ENCODE peak calls at places on chromosomes 3 and 15, in eight cellular contexts. O is small intestine, I is GM23248, K is mesendoderm, L is aorta, U is trophoblast cell, G is fibroblast of lung, E is H1. W is an unnamed sample.
A peak's percentile ranks its signal among the peaks of the same experiment; 100 is the strongest.

GRCh38 chr3:71245971-71246860 is 337.3 kb downstream of the FOXP1 start:
- DNase-seq in O (peak; percentile 71), I (no peak), K (peak; percentile 71), L (no peak), U (no peak), G (no peak), E (no peak), W (no peak)

GRCh38 chr15:78875107-78875914 is 2.6 kb downstream of the MORF4L1 start:
- DNase-seq in O (no peak), I (peak; percentile 42), K (peak; percentile 27), L (no peak), U (peak; percentile 38), G (no peak), E (no peak), W (no peak)

GRCh38 chr15:69820819-69821218 is 276.9 kb downstream of the TLE3 start:
- DNase-seq in O (no peak), I (no peak), K (peak; percentile 96), L (no peak), U (no peak), G (no peak), E (peak; percentile 79), W (no peak)

GRCh38 chr15:72136170-72137051 is 18.2 kb downstream of the SENP8 start:
- DNase-seq in O (no peak), I (no peak), K (no peak), L (no peak), U (no peak), G (no peak), E (no peak), W (no peak)

GRCh38 chr15:74780983-74781672 is 752 bp upstream of the CSK start:
- DNase-seq in O (no peak), I (peak; percentile 51), K (no peak), L (peak; percentile 66), U (peak; percentile 22), G (peak; percentile 19), E (no peak), W (no peak)

GRCh38 chr3:171954644-171955365 is 84.6 kb upstream of the FNDC3B start:
- DNase-seq in O (no peak), I (no peak), K (no peak), L (no peak), U (no peak), G (peak; percentile 38), E (no peak), W (no peak)

GRCh38 chr3:154972951-154973350 is 107.2 kb upstream of the MME start:
- DNase-seq in O (no peak), I (peak; percentile 31), K (no peak), L (no peak), U (no peak), G (peak; percentile 34), E (no peak), W (no peak)

GRCh38 chr15:38176155-38176554 is 76.5 kb upstream of the SPRED1 start:
- DNase-seq in O (no peak), I (peak; percentile 83), K (no peak), L (no peak), U (peak; percentile 9), G (peak; percentile 47), E (no peak), W (no peak)

GRCh38 chr3:161296814-161297213 is 74.5 kb downstream of the SPTSSB start:
- DNase-seq in O (no peak), I (no peak), K (no peak), L (no peak), U (no peak), G (no peak), E (no peak), W (no peak)

GRCh38 chr3:197458179-197458707 is 97.5 kb downstream of the BDH1 start:
- DNase-seq in O (peak; percentile 80), I (no peak), K (no peak), L (no peak), U (peak; percentile 33), G (no peak), E (no peak), W (no peak)

GRCh38 chr15:40769310-40770146 is at the start of gene C15orf62:
- DNase-seq in O (peak; percentile 79), I (peak; percentile 33), K (no peak), L (peak; percentile 55), U (no peak), G (peak; percentile 62), E (no peak), W (peak; percentile 43)

GRCh38 chr3:4394048-4394447 is 73.0 kb downstream of the SUMF1 start:
- DNase-seq in O (peak; percentile 36), I (no peak), K (no peak), L (no peak), U (no peak), G (peak; percentile 21), E (no peak), W (no peak)

GRCh38 chr3:119602676-119603075 is 5.0 kb downstream of the PLA1A start:
- DNase-seq in O (no peak), I (no peak), K (no peak), L (no peak), U (no peak), G (no peak), E (no peak), W (no peak)

GRCh38 chr3:30779686-30780287 is 114.7 kb downstream of the GADL1 start:
- DNase-seq in O (peak; percentile 19), I (peak; percentile 53), K (peak; percentile 69), L (no peak), U (peak; percentile 65), G (peak; percentile 47), E (peak; percentile 48), W (no peak)

GRCh38 chr3:27507515-27508266 is 23.5 kb upstream of the SLC4A7 start:
- DNase-seq in O (peak; percentile 46), I (no peak), K (no peak), L (no peak), U (peak; percentile 73), G (no peak), E (no peak), W (no peak)

GRCh38 chr15:71749500-71749899 is 60.9 kb upstream of the NR2E3 start:
- DNase-seq in O (no peak), I (no peak), K (no peak), L (no peak), U (no peak), G (no peak), E (no peak), W (no peak)

DNA sequence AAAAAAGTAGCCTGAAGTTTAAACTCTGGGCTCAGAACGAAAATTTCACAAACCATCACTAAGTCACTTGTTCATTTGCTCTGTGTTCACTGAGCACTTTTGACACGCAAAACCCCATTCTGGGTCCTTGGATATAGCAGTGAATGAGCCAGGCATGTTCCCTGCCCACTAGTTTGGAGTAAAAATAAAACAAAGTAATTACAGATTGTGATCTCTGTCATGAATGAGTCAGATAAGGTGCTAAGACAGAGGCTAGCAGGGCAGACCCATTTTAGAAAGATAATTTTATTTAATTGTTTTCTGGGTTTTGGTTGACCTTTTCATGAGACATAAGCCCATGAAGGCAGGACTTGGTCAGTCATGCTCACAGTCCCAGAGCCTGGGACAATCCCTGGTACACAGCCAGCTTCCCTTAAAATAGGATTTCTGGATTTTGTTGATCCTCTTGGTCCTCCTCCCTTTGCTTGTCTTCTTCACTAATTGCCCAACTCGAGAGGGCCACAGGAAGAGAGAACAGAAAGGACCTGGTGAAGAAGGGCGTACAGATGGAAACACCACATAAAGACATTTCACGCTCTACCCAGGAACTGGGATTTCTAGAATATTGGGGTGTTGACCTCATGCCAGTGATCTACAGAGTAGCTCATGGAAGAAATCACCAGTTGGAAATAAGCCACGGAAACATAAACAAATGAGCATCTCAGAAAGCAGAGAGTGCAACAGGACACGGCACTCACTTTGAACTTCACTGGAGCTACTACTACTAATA is 84.3 kb upstream of the ARHGEF3 start:
- DNase-seq in O (no peak), I (no peak), K (no peak), L (no peak), U (no peak), G (peak; percentile 7), E (no peak), W (no peak)
- H3K4me1 ChIP-seq in O (no peaks in the 10 kb centered on the region), I (peaks cover 12% of the 10 kb centered on the region), K (no peaks in the 10 kb centered on the region), L (no peaks in the 10 kb centered on the region), U (no peaks in the 10 kb centered on the region), G (no peaks in the 10 kb centered on the region), E (no peaks in the 10 kb centered on the region), W (no peaks in the 10 kb centered on the region)

GRCh38 chr3:152291238-152291637 is 22.5 kb downstream of the MBNL1 start:
- DNase-seq in O (no peak), I (no peak), K (no peak), L (no peak), U (peak; percentile 51), G (no peak), E (no peak), W (no peak)
- H3K27ac ChIP-seq in O (no peak overlapping the region), I (peak overlapping the region; percentile 1), K (no peak overlapping the region), L (no peak overlapping the region), U (no peak overlapping the region), G (no peak overlapping the region), E (no peak overlapping the region), W (peak overlapping the region; percentile 94)

DNA sequence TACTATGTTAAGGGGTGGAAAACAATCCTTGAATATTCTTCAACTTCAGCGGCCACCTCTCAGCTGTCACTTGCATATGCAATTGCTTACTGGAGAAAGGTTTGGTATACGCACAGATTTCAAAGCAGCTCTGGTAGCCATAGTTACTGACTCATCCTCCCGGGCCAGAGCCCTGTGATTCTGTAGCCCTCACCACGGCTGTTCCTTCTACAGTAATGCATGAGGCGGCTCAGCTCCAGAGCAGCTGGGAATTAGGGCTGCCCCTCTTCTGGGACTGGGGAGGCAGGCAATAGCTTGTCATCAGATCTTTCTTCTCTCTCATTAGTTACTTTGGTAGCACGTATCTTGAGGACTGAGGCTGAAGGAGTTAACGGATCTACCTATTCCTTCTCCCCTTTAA is 54.9 kb downstream of the ETV5 start:
- DNase-seq in O (no peak), I (peak; percentile 13), K (peak; percentile 54), L (no peak), U (no peak), G (peak; percentile 57), E (no peak), W (no peak)
- H3K36me3 ChIP-seq in O (no peaks in the 10 kb centered on the region), I (peaks cover 50% of the 10 kb centered on the region), K (peaks cover 1% of the 10 kb centered on the region), L (peaks cover 3% of the 10 kb centered on the region), U (no peaks in the 10 kb centered on the region), G (peaks cover 8% of the 10 kb centered on the region), E (no peaks in the 10 kb centered on the region), W (peaks cover 31% of the 10 kb centered on the region)

GRCh38 chr15:51844747-51845426 is 15.4 kb downstream of the TMOD3 start:
- DNase-seq in O (no peak), I (peak; percentile 33), K (no peak), L (no peak), U (no peak), G (no peak), E (no peak), W (no peak)

GRCh38 chr15:51846066-51846462 is 16.6 kb downstream of the TMOD3 start:
- DNase-seq in O (no peak), I (no peak), K (no peak), L (no peak), U (no peak), G (no peak), E (no peak), W (no peak)

GRCh38 chr15:51849866-51850265 is 20.4 kb downstream of the TMOD3 start:
- DNase-seq in O (no peak), I (no peak), K (no peak), L (no peak), U (no peak), G (peak; percentile 73), E (no peak), W (no peak)

GRCh38 chr15:51846463-51847230 is 17.2 kb downstream of the TMOD3 start:
- DNase-seq in O (no peak), I (peak; percentile 86), K (no peak), L (no peak), U (peak; percentile 36), G (peak; percentile 66), E (no peak), W (no peak)

DNA sequence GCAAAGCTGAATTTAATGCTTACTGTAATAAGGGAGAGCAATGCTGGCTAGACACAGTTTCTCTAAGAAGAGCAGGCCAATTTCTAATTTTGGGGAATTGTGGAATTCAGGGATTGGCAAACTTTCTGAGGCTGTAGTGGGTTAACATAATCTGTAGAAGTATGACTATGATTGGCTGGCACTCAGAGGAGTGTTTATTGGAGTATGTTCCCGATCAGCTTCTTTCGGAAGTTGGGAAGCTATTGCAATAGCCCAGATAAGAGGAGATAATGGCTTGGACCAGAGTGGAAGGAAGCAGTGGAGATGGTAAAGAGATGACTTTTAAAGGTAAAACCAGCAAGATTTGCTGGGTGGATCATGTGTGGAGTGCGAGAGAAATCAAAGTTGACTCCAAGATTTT is 19.4 kb downstream of the TMOD3 start:
- DNase-seq in O (no peak), I (no peak), K (no peak), L (no peak), U (no peak), G (peak; percentile 37), E (no peak), W (no peak)
- H3K4me1 ChIP-seq in O (no peaks in the 10 kb centered on the region), I (peaks cover 46% of the 10 kb centered on the region), K (no peaks in the 10 kb centered on the region), L (no peaks in the 10 kb centered on the region), U (no peaks in the 10 kb centered on the region), G (peaks cover 17% of the 10 kb centered on the region), E (peaks cover under 1% of the 10 kb centered on the region), W (peaks cover 29% of the 10 kb centered on the region)